ENCODE peak calls at places on chromosome 15, in six cellular contexts. One of them, this sample, is unnamed.
A peak's percentile ranks its signal among the peaks of the same experiment; 100 is the strongest.

GRCh38 chr15:61227269-61228024 is 1.7 kb downstream of the RORA start:
- DNase-seq in NCI-H82: peak; percentile 69
- DNase-seq in activated gamma-delta T cell treated with Interleukin-2 at 50 U/mL for 16 hours: no peak
- DNase-seq in endothelial cell: peak; percentile 34
- DNase-seq in foreskin fibroblast: peak; percentile 88
- DNase-seq in activated effector memory CD4-positive, alpha-beta T cell treated with Interleukin-2 at 50 U/mL for 16 hours: no peak
- DNase-seq in this sample: peak; percentile 90

GRCh38 chr15:67210555-67211168 is 43.8 kb downstream of the AAGAB start:
- DNase-seq in NCI-H82: no peak
- DNase-seq in activated gamma-delta T cell treated with Interleukin-2 at 50 U/mL for 16 hours: no peak
- DNase-seq in endothelial cell: no peak
- DNase-seq in foreskin fibroblast: no peak
- DNase-seq in activated effector memory CD4-positive, alpha-beta T cell treated with Interleukin-2 at 50 U/mL for 16 hours: no peak
- DNase-seq in this sample: no peak

GRCh38 chr15:65302061-65302460 is 2.4 kb upstream of the RNU5B-1 start:
- DNase-seq in NCI-H82: no peak
- DNase-seq in activated gamma-delta T cell treated with Interleukin-2 at 50 U/mL for 16 hours: no peak
- DNase-seq in endothelial cell: no peak
- DNase-seq in foreskin fibroblast: no peak
- DNase-seq in activated effector memory CD4-positive, alpha-beta T cell treated with Interleukin-2 at 50 U/mL for 16 hours: no peak
- DNase-seq in this sample: no peak

GRCh38 chr15:99764521-99764920 is 31.3 kb upstream of the LYSMD4 start:
- DNase-seq in NCI-H82: no peak
- DNase-seq in activated gamma-delta T cell treated with Interleukin-2 at 50 U/mL for 16 hours: no peak
- DNase-seq in endothelial cell: no peak
- DNase-seq in foreskin fibroblast: no peak
- DNase-seq in activated effector memory CD4-positive, alpha-beta T cell treated with Interleukin-2 at 50 U/mL for 16 hours: no peak
- DNase-seq in this sample: no peak

GRCh38 chr15:100733088-100733487 is 130.7 kb downstream of the ASB7 start:
- DNase-seq in NCI-H82: no peak
- DNase-seq in activated gamma-delta T cell treated with Interleukin-2 at 50 U/mL for 16 hours: no peak
- DNase-seq in endothelial cell: no peak
- DNase-seq in foreskin fibroblast: peak; percentile 91
- DNase-seq in activated effector memory CD4-positive, alpha-beta T cell treated with Interleukin-2 at 50 U/mL for 16 hours: no peak
- DNase-seq in this sample: peak; percentile 92

GRCh38 chr15:31254431-31255175 is 72.0 kb upstream of the KLF13 start:
- DNase-seq in NCI-H82: no peak
- DNase-seq in activated gamma-delta T cell treated with Interleukin-2 at 50 U/mL for 16 hours: no peak
- DNase-seq in endothelial cell: no peak
- DNase-seq in foreskin fibroblast: peak; percentile 93
- DNase-seq in activated effector memory CD4-positive, alpha-beta T cell treated with Interleukin-2 at 50 U/mL for 16 hours: no peak
- DNase-seq in this sample: no peak

GRCh38 chr15:101169457-101170071 is 82.3 kb downstream of the CHSY1 start:
- DNase-seq in NCI-H82: peak; percentile 9
- DNase-seq in activated gamma-delta T cell treated with Interleukin-2 at 50 U/mL for 16 hours: no peak
- DNase-seq in endothelial cell: no peak
- DNase-seq in foreskin fibroblast: peak; percentile 64
- DNase-seq in activated effector memory CD4-positive, alpha-beta T cell treated with Interleukin-2 at 50 U/mL for 16 hours: no peak
- DNase-seq in this sample: no peak

GRCh38 chr15:34436956-34437442 is 609 bp downstream of the GOLGA8A start:
- DNase-seq in NCI-H82: peak; percentile 24
- DNase-seq in activated gamma-delta T cell treated with Interleukin-2 at 50 U/mL for 16 hours: peak; percentile 45
- DNase-seq in endothelial cell: peak; percentile 57
- DNase-seq in foreskin fibroblast: peak; percentile 64
- DNase-seq in activated effector memory CD4-positive, alpha-beta T cell treated with Interleukin-2 at 50 U/mL for 16 hours: peak; percentile 41
- DNase-seq in this sample: peak; percentile 72

GRCh38 chr15:85500729-85501128 is 120.3 kb downstream of the AKAP13 start:
- DNase-seq in NCI-H82: peak; percentile 91
- DNase-seq in activated gamma-delta T cell treated with Interleukin-2 at 50 U/mL for 16 hours: no peak
- DNase-seq in endothelial cell: peak; percentile 30
- DNase-seq in foreskin fibroblast: peak; percentile 14
- DNase-seq in activated effector memory CD4-positive, alpha-beta T cell treated with Interleukin-2 at 50 U/mL for 16 hours: no peak
- DNase-seq in this sample: no peak

GRCh38 chr15:35695002-35695401 is 149.0 kb upstream of the DPH6 start:
- DNase-seq in NCI-H82: no peak
- DNase-seq in activated gamma-delta T cell treated with Interleukin-2 at 50 U/mL for 16 hours: no peak
- DNase-seq in endothelial cell: no peak
- DNase-seq in foreskin fibroblast: no peak
- DNase-seq in activated effector memory CD4-positive, alpha-beta T cell treated with Interleukin-2 at 50 U/mL for 16 hours: no peak
- DNase-seq in this sample: no peak

GRCh38 chr15:78726870-78727551 is 84.3 kb downstream of the ADAMTS7 start:
- DNase-seq in NCI-H82: peak; percentile 87
- DNase-seq in activated gamma-delta T cell treated with Interleukin-2 at 50 U/mL for 16 hours: no peak
- DNase-seq in endothelial cell: no peak
- DNase-seq in foreskin fibroblast: no peak
- DNase-seq in activated effector memory CD4-positive, alpha-beta T cell treated with Interleukin-2 at 50 U/mL for 16 hours: no peak
- DNase-seq in this sample: peak; percentile 73

GRCh38 chr15:50876989-50877360 is 31.5 kb upstream of the AP4E1 start:
- DNase-seq in NCI-H82: peak; percentile 82
- DNase-seq in activated gamma-delta T cell treated with Interleukin-2 at 50 U/mL for 16 hours: peak; percentile 68
- DNase-seq in endothelial cell: peak; percentile 83
- DNase-seq in foreskin fibroblast: peak; percentile 96
- DNase-seq in activated effector memory CD4-positive, alpha-beta T cell treated with Interleukin-2 at 50 U/mL for 16 hours: peak; percentile 38
- DNase-seq in this sample: peak; percentile 92

GRCh38 chr15:26697913-26698312 is 75.0 kb downstream of the GABRB3 start:
- DNase-seq in NCI-H82: peak; percentile 70
- DNase-seq in activated gamma-delta T cell treated with Interleukin-2 at 50 U/mL for 16 hours: no peak
- DNase-seq in endothelial cell: no peak
- DNase-seq in foreskin fibroblast: no peak
- DNase-seq in activated effector memory CD4-positive, alpha-beta T cell treated with Interleukin-2 at 50 U/mL for 16 hours: no peak
- DNase-seq in this sample: no peak

GRCh38 chr15:74957301-74958035 is 896 bp upstream of the RPP25 start:
- DNase-seq in NCI-H82: peak; percentile 78
- DNase-seq in activated gamma-delta T cell treated with Interleukin-2 at 50 U/mL for 16 hours: no peak
- DNase-seq in endothelial cell: peak; percentile 51
- DNase-seq in foreskin fibroblast: peak; percentile 52
- DNase-seq in activated effector memory CD4-positive, alpha-beta T cell treated with Interleukin-2 at 50 U/mL for 16 hours: no peak
- DNase-seq in this sample: no peak

This sample was measured in islet precursor cell.